ENCODE peak calls at places on chromosomes 5 and 9, in four cellular contexts. B is HepG2, S is K562, U is GM12878. W is an unnamed sample.

GRCh38 chr9:112751059-112751795 is 667 bp downstream of the SNX30 start:
- DNase-seq in B (peak; percentile 78), S (peak; percentile 52), U (no peak), W (peak; percentile 65)

GRCh38 chr9:91117959-91118651 is 243.6 kb downstream of the AUH start:
- DNase-seq in B (no peak), S (peak; percentile 31), U (no peak), W (peak; percentile 70)

GRCh38 chr5:135100431-135100830 is 66.4 kb upstream of the PITX1 start:
- DNase-seq in B (no peak), S (no peak), U (no peak), W (no peak)

GRCh38 chr9:127562841-127563523 is 49.1 kb upstream of the STXBP1 start:
- DNase-seq in B (no peak), S (no peak), U (no peak), W (no peak)

GRCh38 chr5:142125963-142126362 is 17.4 kb downstream of the NDFIP1 start:
- DNase-seq in B (no peak), S (no peak), U (no peak), W (no peak)

GRCh38 chr5:7250609-7251008 is 145.3 kb upstream of the ADCY2 start:
- DNase-seq in B (no peak), S (no peak), U (no peak), W (no peak)

GRCh38 chr9:73167614-73168013 is 15.9 kb downstream of the ANXA1 start:
- DNase-seq in B (no peak), S (no peak), U (no peak), W (no peak)

GRCh38 chr9:17863213-17863883 is 284.5 kb downstream of the SH3GL2 start:
- DNase-seq in B (no peak), S (no peak), U (peak; percentile 82), W (no peak)

GRCh38 chr9:15512204-15512603 is 1.4 kb upstream of the PSIP1 start:
- DNase-seq in B (no peak), S (no peak), U (no peak), W (no peak)

GRCh38 chr9:87813119-87813463 is 69.6 kb upstream of the SPATA31E1 start:
- DNase-seq in B (no peak), S (no peak), U (no peak), W (no peak)
- TF ChIP-seq CBFB in B (no peak), S (no peak), U (no peak), W (no peak)

DNA sequence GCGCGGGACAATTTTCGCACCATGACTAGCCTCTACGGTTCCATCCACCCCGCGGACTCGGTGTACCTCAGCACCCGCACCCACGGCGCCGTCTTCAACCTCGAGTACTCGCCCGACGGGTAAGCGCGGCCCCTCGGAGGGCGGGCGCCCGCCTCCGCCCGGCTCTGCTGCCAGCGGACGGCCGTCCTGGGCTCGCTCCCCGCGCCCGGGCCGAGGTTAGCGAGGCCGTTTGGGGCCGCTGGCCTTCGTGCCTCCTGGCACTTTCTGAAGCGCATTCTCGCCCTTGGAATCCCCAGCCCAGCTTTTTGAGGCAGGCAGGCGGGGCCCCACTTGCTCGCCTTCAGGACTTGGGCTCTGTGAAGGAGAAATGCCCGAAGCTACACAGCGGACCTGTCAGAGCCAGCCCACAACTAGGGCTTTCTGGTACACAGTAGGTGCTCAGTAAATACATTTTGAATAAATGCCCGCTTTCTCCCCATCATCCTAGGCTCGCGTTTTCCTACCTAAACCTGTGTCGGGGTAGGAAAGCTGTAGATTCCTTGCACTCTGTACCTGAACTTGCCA is 772 bp downstream of the DCAF10 start:
- DNase-seq in B (no peak), S (peak; percentile 44), U (no peak), W (peak; percentile 32)
- TF ChIP-seq CBFB in B (no peak), S (no peak), U (no peak), W (no peak)

GRCh38 chr5:174229640-174230350 is 184.3 kb downstream of the NSG2 start:
- DNase-seq in B (no peak), S (no peak), U (no peak), W (no peak)
- TF ChIP-seq CBFB in B (no peak), S (no peak), U (no peak), W (no peak)

DNA sequence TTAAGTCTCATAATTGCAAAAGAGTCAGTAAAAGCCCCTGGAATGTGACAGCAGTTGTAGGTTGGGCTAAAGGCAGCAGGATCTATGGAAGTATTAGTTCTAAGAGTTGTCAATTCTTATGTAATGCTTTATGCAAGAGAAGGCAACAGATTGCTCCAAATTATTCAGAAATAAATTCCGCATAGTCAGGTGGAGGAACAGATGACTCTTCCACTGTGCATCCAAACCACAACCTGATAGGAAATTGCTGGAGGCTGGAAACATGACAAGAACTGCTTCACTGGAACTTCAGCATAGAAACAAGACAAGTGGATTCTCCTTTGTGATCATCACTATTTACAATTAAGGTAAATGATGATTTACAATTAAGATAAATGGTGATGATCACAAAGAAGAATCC is 101.0 kb downstream of the STARD4 start:
- DNase-seq in B (no peak), S (no peak), U (no peak), W (no peak)
- TF ChIP-seq CBFB in B (no peak), S (no peak), U (no peak), W (no peak)

DNA sequence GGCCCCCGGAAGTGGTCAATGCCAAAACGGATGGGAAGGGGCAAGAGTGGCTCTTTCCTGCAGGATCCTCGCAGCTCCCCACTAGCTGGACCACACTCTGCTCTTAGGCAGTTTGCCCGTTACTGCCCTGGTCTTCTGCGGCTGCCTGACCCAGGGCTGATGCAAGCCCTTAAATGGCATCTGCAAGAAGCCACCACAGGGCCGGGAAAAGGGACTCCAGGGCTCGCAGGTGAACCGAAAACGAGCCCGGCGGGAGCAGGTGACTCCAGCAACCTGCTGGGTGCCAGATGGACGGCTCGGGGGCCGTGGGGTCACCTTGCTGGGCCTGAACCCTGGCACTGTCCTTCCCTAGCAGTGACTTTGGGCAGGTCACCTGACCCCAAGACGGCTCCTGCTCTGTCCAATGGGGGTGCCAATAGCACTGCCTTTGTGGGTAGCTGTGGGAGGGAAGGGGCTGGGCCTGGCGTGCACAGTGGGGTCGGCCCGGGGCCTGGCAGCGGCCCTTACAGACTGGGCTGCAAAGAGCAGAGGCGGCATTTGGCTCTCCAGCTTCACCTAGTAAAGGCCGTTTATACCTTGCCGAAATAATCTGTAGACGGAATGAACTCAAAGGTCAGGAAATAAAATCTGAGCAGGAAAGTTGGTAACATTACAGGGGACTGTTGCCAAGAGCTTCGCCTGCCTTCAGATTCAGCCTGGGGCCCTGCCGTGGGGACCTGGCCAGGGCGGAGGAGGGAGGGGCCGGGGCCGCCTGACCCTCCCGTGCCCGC is 1.2 kb downstream of the TMEM250 start:
- DNase-seq in B (peak; percentile 61), S (peak; percentile 56), U (no peak), W (no peak)
- TF ChIP-seq CBFB in B (peak; percentile 28), S (no peak), U (no peak), W (no peak)

GRCh38 chr5:151503999-151504398 is 56.6 kb downstream of the SLC36A1 start:
- DNase-seq in B (no peak), S (no peak), U (no peak), W (no peak)
- TF ChIP-seq CBFB in B (no peak), S (no peak), U (no peak), W (no peak)

DNA sequence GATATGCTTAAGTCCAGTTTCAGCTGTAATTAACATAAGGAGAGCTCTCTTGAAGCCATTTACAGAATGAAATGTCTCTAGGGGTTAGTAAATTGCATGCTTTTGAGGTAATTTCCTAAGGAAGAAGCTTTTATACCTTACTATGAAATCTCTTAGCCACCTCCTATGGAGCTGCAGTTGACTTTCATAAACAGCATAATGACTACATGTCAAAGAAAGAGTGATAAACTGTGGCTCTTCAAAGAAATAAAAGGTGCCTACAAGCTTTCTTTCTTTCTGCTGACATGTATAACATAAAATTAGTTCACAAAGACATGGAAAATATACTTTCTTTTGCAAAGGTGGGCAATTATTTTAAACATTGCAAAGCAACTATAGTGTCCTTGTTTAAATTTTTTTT is 90.8 kb downstream of the TMEM167A start:
- DNase-seq in B (no peak), S (no peak), U (no peak), W (no peak)
- TF ChIP-seq CBFB in B (no peak), S (no peak), U (no peak), W (no peak)

W was measured in WTC11.